ENCODE peak calls at places on chromosomes 4 and X, in seven cellular contexts. V, X, P, G, Y, E and A are unnamed samples. For H3K4me1, the result is how much of the 10 kb centered on the place peaks cover.

GRCh38 chrX:2237976-2238375 is 262.8 kb downstream of the DHRSX start:
- DNase-seq in V (no peak), X (no peak), P (no peak), G (no peak), Y (no peak), E (no peak), A (no peak)

GRCh38 chr4:94581766-94582165 is 130.0 kb downstream of the PDLIM5 start:
- DNase-seq in V (no peak), X (no peak), P (no peak), G (no peak), Y (no peak), E (no peak), A (no peak)

GRCh38 chrX:46792826-46793195 is 33.9 kb upstream of the SLC9A7 start:
- DNase-seq in V (no peak), X (no peak), P (no peak), G (no peak), Y (no peak), E (no peak), A (no peak)

GRCh38 chr4:125624951-125625350 is 310.2 kb downstream of the FAT4 start:
- DNase-seq in V (no peak), X (no peak), P (no peak), G (no peak), Y (no peak), E (no peak), A (no peak)

GRCh38 chrX:39304746-39305145 is 503.5 kb downstream of the MID1IP1 start:
- DNase-seq in V (no peak), X (no peak), P (no peak), G (no peak), Y (no peak), E (no peak), A (no peak)

GRCh38 chrX:153970398-153971123 is 1.1 kb downstream of the HCFC1 start:
- DNase-seq in V (peak), X (peak), P (no peak), G (no peak), Y (peak), E (peak), A (peak)

GRCh38 chr4:141389649-141390048 is 169.0 kb downstream of the ZNF330 start:
- DNase-seq in V (no peak), X (no peak), P (no peak), G (no peak), Y (no peak), E (no peak), A (no peak)

GRCh38 chr4:633976-634598 is 8.7 kb downstream of the PDE6B start:
- DNase-seq in V (no peak), X (no peak), P (no peak), G (no peak), Y (peak), E (no peak), A (no peak)

GRCh38 chrX:109848451-109849050 is 115.5 kb upstream of the ACSL4 start:
- DNase-seq in V (no peak), X (no peak), P (no peak), G (no peak), Y (no peak), E (no peak), A (no peak)

GRCh38 chr4:77025643-77026321 is 50.0 kb downstream of the CCNI start:
- DNase-seq in V (no peak), X (no peak), P (no peak), G (no peak), Y (no peak), E (no peak), A (no peak)

GRCh38 chr4:185741795-185742194 is 70.2 kb downstream of the SORBS2 start:
- DNase-seq in V (no peak), X (no peak), P (no peak), G (no peak), Y (no peak), E (no peak), A (no peak)

GRCh38 chr4:180116840-180117239 is 2126.4 kb upstream of the TENM3 start:
- DNase-seq in V (no peak), X (no peak), P (no peak), G (no peak), Y (no peak), E (no peak), A (no peak)

GRCh38 chrX:1925053-1925481 is 310.2 kb downstream of the ASMT start:
- DNase-seq in V (no peak), X (peak), P (no peak), G (no peak), Y (no peak), E (no peak), A (no peak)

GRCh38 chrX:11438767-11439166 is 145.6 kb downstream of the AMELX start:
- DNase-seq in V (no peak), X (no peak), P (no peak), G (no peak), Y (no peak), E (no peak), A (no peak)

GRCh38 chrX:71222929-71223328 is at the start of gene GJB1:
- DNase-seq in V (no peak), X (no peak), P (no peak), G (no peak), Y (no peak), E (no peak), A (no peak)

GRCh38 chr4:48196758-48197504 is 62.9 kb upstream of the TXK start:
- DNase-seq in V (no peak), X (no peak), P (no peak), G (no peak), Y (no peak), E (no peak), A (no peak)

GRCh38 chrX:121103381-121103780 is 56.0 kb downstream of the GLUD2 start:
- DNase-seq in V (peak), X (no peak), P (no peak), G (no peak), Y (no peak), E (no peak), A (no peak)

GRCh38 chr4:54683616-54684346 is 26.0 kb downstream of the KIT start:
- DNase-seq in V (peak), X (peak), P (no peak), G (no peak), Y (no peak), E (peak), A (peak)

GRCh38 chrX:45524296-45524695 is 323.6 kb upstream of the DIPK2B start:
- DNase-seq in V (peak), X (no peak), P (no peak), G (no peak), Y (no peak), E (no peak), A (no peak)

GRCh38 chr4:185204238-185204910 is 574 bp upstream of the CFAP97 start:
- DNase-seq in V (peak), X (no peak), P (no peak), G (no peak), Y (no peak), E (no peak), A (no peak)

GRCh38 chrX:2552621-2553297 is 52.0 kb upstream of the DHRSX start:
- DNase-seq in V (peak), X (no peak), P (no peak), G (no peak), Y (no peak), E (no peak), A (no peak)

GRCh38 chr4:168496834-168497233 is at the start of gene PALLD:
- DNase-seq in V (no peak), X (peak), P (no peak), G (no peak), Y (peak), E (peak), A (no peak)

GRCh38 chrX:104270916-104271512 is 16.3 kb upstream of the ESX1 start:
- DNase-seq in V (peak), X (peak), P (no peak), G (peak), Y (peak), E (peak), A (no peak)

GRCh38 chr4:183727482-183727881 is 68.4 kb downstream of the TRAPPC11 start:
- DNase-seq in V (no peak), X (no peak), P (no peak), G (no peak), Y (no peak), E (no peak), A (no peak)

GRCh38 chrX:71637253-71637618 is 18.9 kb upstream of the CXCR3 start:
- DNase-seq in V (peak), X (no peak), P (no peak), G (no peak), Y (no peak), E (no peak), A (no peak)

GRCh38 chrX:77276742-77277141 is 170.4 kb upstream of the FGF16 start:
- DNase-seq in V (peak), X (no peak), P (no peak), G (no peak), Y (no peak), E (no peak), A (no peak)

GRCh38 chr4:88522702-88523324 is 763 bp downstream of the PYURF start:
- DNase-seq in V (peak), X (peak), P (no peak), G (peak), Y (peak), E (peak), A (no peak)

DNA sequence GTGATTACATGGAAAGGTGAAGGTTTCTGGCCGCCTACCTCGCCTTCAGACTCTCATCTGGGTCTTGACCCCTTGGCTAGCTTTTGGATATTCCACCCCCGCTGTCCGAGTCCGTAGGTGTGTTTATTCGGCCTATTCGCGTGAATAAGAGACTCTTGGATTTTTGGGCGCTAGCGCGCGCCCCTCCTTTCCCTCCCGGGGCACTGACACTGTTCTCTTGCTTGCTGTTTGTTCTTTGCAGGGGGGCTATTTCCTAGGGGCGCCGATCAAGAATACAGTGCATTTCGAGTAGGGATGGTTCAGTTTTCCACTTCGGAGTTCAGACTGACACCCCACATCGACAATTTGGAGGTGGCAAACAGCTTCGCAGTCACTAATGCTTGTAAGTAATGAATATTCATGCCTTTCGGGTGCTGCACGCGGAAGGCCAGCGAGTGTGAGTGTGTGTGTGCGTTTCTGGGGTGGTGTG is 932 bp downstream of the GRIA2 start:
- DNase-seq in V (no peak), X (no peak), P (no peak), G (no peak), Y (no peak), E (no peak), A (no peak)
- H3K4me3 ChIP-seq in V (no peak), X (peak), P (no peak), G (no peak), Y (peak), E (no peak), A (no peak)

GRCh38 chr4:55910140-55910539 is 38.6 kb upstream of the CEP135 start:
- DNase-seq in V (peak), X (no peak), P (no peak), G (no peak), Y (no peak), E (no peak), A (no peak)

GRCh38 chr4:55903577-55903976 is 45.2 kb upstream of the CEP135 start:
- DNase-seq in V (no peak), X (no peak), P (no peak), G (no peak), Y (no peak), E (no peak), A (no peak)

GRCh38 chr4:55906323-55906722 is 42.4 kb upstream of the CEP135 start:
- DNase-seq in V (no peak), X (no peak), P (no peak), G (no peak), Y (no peak), E (no peak), A (no peak)

GRCh38 chr4:55906999-55907398 is 41.7 kb upstream of the CEP135 start:
- DNase-seq in V (peak), X (no peak), P (no peak), G (no peak), Y (no peak), E (no peak), A (no peak)

DNA sequence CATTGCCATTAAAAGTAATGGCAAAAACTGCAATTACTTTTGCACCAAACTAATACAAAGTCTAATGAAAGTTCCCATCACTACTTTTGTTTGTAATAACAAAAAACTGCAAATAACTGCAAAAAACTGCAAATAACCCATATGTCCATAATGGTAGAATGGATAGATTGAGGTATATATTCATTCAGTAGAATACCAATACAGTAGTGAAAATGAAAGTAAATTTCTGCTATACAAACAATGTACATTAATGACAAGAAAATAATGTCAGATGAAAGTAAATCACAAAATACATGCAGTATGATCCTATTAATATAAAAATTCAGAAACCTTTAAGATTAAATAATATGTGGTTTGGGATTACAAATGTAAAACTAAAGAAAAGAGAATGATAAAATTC is 41.3 kb upstream of the CEP135 start:
- DNase-seq in V (no peak), X (no peak), P (no peak), G (no peak), Y (no peak), E (no peak), A (no peak)
- H3K27ac ChIP-seq in V (peak), X (no peak), P (no peak), G (no peak), Y (no peak), E (no peak), A (peak)

DNA sequence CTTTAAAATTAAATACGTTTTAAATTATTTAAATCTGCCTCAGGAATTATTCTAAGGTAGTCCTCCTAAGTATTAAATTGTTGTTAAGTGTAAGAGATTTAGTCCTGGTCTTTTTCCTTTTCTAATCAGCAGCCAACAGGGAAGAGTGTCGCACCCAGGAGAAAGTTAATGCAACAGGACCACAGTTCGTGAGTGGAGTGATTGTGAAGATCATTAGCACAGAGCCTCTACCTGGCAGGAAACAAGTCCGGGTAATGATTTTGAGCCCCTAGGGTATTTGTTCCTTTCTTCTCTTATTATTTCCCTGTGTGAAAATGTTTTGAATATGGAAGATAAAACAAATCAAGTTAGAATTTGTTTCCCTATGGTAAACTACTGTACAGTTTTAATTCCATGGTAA is 13.4 kb downstream of the LARP7 start:
- DNase-seq in V (no peak), X (no peak), P (no peak), G (no peak), Y (no peak), E (no peak), A (no peak)
- H3K4me1 ChIP-seq in V (under half), X (under half), P (under half), G (under half), Y (under half), E (under half), A (under half)

GRCh38 chrX:152635941-152636340 is 1.8 kb upstream of the GABRQ start:
- DNase-seq in V (peak), X (peak), P (no peak), G (peak), Y (no peak), E (peak), A (no peak)

GRCh38 chrX:152638443-152638904 is 779 bp downstream of the GABRQ start:
- DNase-seq in V (no peak), X (no peak), P (no peak), G (no peak), Y (no peak), E (no peak), A (no peak)

GRCh38 chrX:152639426-152639825 is 1.7 kb downstream of the GABRQ start:
- DNase-seq in V (no peak), X (no peak), P (no peak), G (no peak), Y (no peak), E (no peak), A (no peak)

GRCh38 chrX:152640039-152640818 is 2.5 kb downstream of the GABRQ start:
- DNase-seq in V (peak), X (no peak), P (no peak), G (no peak), Y (no peak), E (no peak), A (no peak)

DNA sequence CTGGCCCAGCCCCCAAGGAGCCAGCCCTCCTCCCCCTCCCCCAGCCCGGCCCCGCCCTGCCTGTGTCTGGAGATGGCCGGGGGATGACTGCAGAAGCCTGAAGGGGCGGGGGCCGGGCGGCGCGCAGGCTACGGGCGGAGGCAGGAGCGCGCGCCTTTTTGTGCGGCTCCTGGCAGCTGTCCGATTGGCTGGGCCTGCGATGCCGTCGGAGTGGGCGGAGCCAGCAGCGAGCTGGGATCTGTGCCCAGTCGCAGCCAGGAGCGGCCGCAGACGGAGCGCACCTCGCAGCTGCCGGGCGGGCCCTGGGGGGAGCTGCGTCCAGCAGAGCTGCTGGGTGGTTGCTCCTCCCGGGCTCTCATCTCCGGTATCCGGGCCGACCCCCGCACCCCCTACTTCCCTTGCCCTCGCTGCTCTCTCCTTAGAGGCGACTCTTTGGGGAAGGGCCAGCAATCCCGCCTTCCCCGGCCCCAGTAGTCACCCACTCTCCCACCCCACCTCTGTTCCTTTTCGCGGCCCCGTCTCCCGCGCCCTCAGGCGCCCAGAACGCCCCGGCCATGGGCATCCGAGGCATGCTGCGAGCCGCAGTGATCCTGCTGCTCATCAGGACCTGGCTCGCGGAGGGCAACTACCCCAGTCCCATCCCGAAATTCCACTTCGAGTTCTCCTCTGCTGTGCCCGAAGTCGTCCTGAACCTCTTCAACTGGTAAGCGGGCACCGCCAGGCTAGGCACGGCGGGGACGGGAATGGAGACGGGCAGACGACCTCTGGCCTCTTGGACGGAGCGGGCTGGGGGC is at the start of gene GABRQ:
- DNase-seq in V (no peak), X (peak), P (no peak), G (peak), Y (no peak), E (no peak), A (no peak)
- H3K4me3 ChIP-seq in V (no peak), X (peak), P (no peak), G (no peak), Y (no peak), E (no peak), A (no peak)

DNA sequence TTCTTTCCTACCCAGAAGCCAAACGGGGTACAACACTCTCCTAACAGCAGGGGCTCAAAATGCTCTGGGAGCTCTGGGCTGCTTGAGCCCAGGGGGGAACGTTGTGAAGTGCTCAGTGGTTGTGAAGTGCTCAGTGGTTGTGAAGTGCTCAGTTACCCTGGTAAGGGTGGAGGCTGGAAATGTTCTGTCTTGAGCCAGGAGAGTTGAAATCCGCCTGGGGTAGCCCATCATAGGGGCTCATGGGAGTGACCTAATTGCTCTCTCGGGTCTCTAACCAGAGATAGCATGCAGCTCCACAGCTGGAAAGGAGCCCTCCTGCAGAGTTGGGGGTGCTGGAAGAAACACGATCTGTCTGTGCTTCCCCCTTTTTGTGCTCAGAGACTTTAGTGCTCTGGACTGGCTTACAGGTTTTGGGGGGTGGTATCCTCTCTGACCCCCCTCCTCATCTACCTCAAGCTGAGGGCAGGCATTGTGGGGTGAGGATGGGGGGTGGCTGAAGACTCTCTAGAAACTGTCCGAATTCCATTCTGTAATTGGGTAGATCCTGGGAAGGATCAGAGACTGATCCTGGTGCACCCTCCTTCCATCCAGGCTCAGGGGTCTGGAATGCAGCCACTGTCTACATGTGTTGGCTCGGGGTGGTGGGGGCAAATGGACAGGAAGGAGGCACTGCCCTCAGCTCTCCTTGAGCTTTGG is 2.7 kb downstream of the EFNB1 start:
- DNase-seq in V (no peak), X (no peak), P (no peak), G (no peak), Y (no peak), E (no peak), A (no peak)
- H3K27ac ChIP-seq in V (peak), X (no peak), P (no peak), G (peak), Y (no peak), E (no peak), A (no peak)